ENCODE peak calls at places on chromosome 1, in ten cellular contexts. C is head of caudate nucleus, X is ACHN, Q is fibroblast of lung, O is NCI-H524, D is pancreas, U is GM10248, W is HFFc6, Z is T follicular helper cell, J is Right ventricle myocardium superior. F is an unnamed sample.
A peak's percentile ranks its signal among the peaks of the same experiment; 100 is the strongest.

GRCh38 chr1:178052650-178053461 is 41.0 kb upstream of the RASAL2 start:
- DNase-seq in C (no peak), J (no peak), X (peak; percentile 63), Z (no peak), O (no peak), W (no peak), D (no peak), U (no peak), Q (peak; percentile 67), F (no peak)

GRCh38 chr1:67590329-67590728 is 94.7 kb upstream of the GADD45A start:
- DNase-seq in Q (peak; percentile 37), Z (no peak), J (no peak), D (no peak), O (no peak), W (peak; percentile 39), U (no peak), C (no peak), X (no peak), F (no peak)

GRCh38 chr1:204834752-204835151 is 35.9 kb upstream of the NFASC start:
- DNase-seq in U (no peak), X (no peak), J (no peak), D (no peak), Q (no peak), C (no peak), O (peak; percentile 26), Z (no peak), W (no peak), F (no peak)

GRCh38 chr1:198122693-198123092 is 34.1 kb upstream of the NEK7 start:
- DNase-seq in D (no peak), C (no peak), X (no peak), J (no peak), Q (peak; percentile 72), U (no peak), W (no peak), O (no peak), Z (no peak), F (no peak)

GRCh38 chr1:210143465-210144062 is 89.0 kb upstream of the SERTAD4 start:
- DNase-seq in U (peak; percentile 34), C (peak; percentile 87), Q (peak; percentile 63), W (peak; percentile 63), X (peak; percentile 84), O (peak; percentile 68), D (peak; percentile 31), J (peak; percentile 85), Z (no peak), F (no peak)

GRCh38 chr1:167122568-167122967 is 28.7 kb downstream of the STYXL2 start:
- DNase-seq in W (no peak), X (no peak), J (no peak), O (no peak), C (no peak), U (no peak), Z (no peak), Q (no peak), D (no peak), F (no peak)

GRCh38 chr1:155996166-155996565 is 17.8 kb upstream of the ARHGEF2 start:
- DNase-seq in Q (no peak), Z (no peak), C (no peak), X (no peak), U (no peak), O (no peak), J (no peak), D (no peak), W (no peak), F (no peak)

GRCh38 chr1:11441211-11441952 is 37.6 kb upstream of the DISP3 start:
- DNase-seq in U (no peak), W (no peak), J (no peak), Z (no peak), D (no peak), Q (no peak), X (no peak), C (peak; percentile 34), O (no peak), F (no peak)

GRCh38 chr1:147847831-147848230 is 54.8 kb upstream of the GJA8 start:
- DNase-seq in Z (no peak), Q (no peak), W (no peak), O (no peak), J (no peak), D (no peak), U (no peak), X (no peak), C (no peak), F (no peak)

GRCh38 chr1:61641578-61642336 is 83.2 kb downstream of the TM2D1 start:
- DNase-seq in U (peak; percentile 74), O (peak; percentile 67), J (peak; percentile 88), C (peak; percentile 88), Q (peak; percentile 49), D (peak; percentile 38), X (peak; percentile 51), Z (peak; percentile 29), W (no peak), F (peak; percentile 27)

GRCh38 chr1:4120557-4121292 is 220.7 kb upstream of the C1orf174 start:
- DNase-seq in X (no peak), W (no peak), U (no peak), J (no peak), D (no peak), Q (no peak), C (no peak), O (no peak), Z (no peak), F (no peak)

GRCh38 chr1:160315359-160315758 is 27.7 kb downstream of the COPA start:
- DNase-seq in X (no peak), Q (no peak), Z (no peak), W (no peak), U (no peak), J (no peak), D (no peak), O (no peak), C (no peak), F (no peak)

GRCh38 chr1:13828454-13829151 is 128.6 kb downstream of the PRDM2 start:
- DNase-seq in W (no peak), X (peak; percentile 15), Q (no peak), U (peak; percentile 77), J (no peak), O (peak; percentile 12), Z (no peak), D (peak; percentile 23), C (peak; percentile 62), F (no peak)

GRCh38 chr1:210558302-210558701 is 229.6 kb downstream of the HHAT start:
- DNase-seq in Q (peak; percentile 51), Z (no peak), J (peak; percentile 82), O (peak; percentile 18), X (no peak), D (peak; percentile 27), W (no peak), C (no peak), U (no peak), F (no peak)

GRCh38 chr1:42692941-42693340 is 10.7 kb downstream of the YBX1 start:
- DNase-seq in O (no peak), J (no peak), Z (no peak), U (no peak), W (no peak), D (no peak), Q (no peak), C (no peak), X (no peak), F (no peak)

GRCh38 chr1:225835752-225836151 is 25.8 kb downstream of the EPHX1 start:
- DNase-seq in U (no peak), X (no peak), W (no peak), Z (no peak), D (peak; percentile 70), O (no peak), C (no peak), Q (peak; percentile 22), J (peak; percentile 89), F (no peak)

GRCh38 chr1:221718391-221719277 is 23.3 kb downstream of the DUSP10 start:
- DNase-seq in W (peak; percentile 93), D (no peak), X (no peak), Z (no peak), J (no peak), U (no peak), O (peak; percentile 35), C (no peak), Q (peak; percentile 95), F (no peak)

GRCh38 chr1:17046043-17046657 is 7.7 kb downstream of the SDHB start:
- DNase-seq in O (peak; percentile 67), J (no peak), Z (no peak), W (peak; percentile 73), D (no peak), X (peak; percentile 59), Q (peak; percentile 64), C (no peak), U (peak; percentile 49), F (no peak)

GRCh38 chr1:29636936-29637335 is 400.6 kb downstream of the PTPRU start:
- DNase-seq in J (no peak), D (no peak), X (no peak), W (no peak), Z (no peak), Q (peak; percentile 15), U (no peak), O (no peak), C (no peak), F (no peak)

GRCh38 chr1:172733815-172734214 is 74.9 kb downstream of the FASLG start:
- DNase-seq in U (no peak), W (no peak), D (no peak), J (no peak), C (no peak), O (no peak), Z (no peak), X (no peak), Q (no peak), F (no peak)

GRCh38 chr1:248155927-248156326 is 11.0 kb downstream of the OR2M5 start:
- DNase-seq in C (no peak), U (no peak), D (no peak), Z (no peak), Q (no peak), O (peak; percentile 2), X (no peak), J (no peak), W (no peak), F (no peak)

GRCh38 chr1:80678438-80678837 is 1122.3 kb upstream of the ADGRL2 start:
- DNase-seq in O (no peak), Z (no peak), U (no peak), D (no peak), Q (no peak), J (no peak), C (no peak), X (no peak), W (no peak), F (no peak)

GRCh38 chr1:70220015-70220414 is 1.2 kb upstream of the SRSF11 start:
- DNase-seq in Z (no peak), J (no peak), D (no peak), C (no peak), W (no peak), U (no peak), X (no peak), O (no peak), Q (no peak), F (no peak)

GRCh38 chr1:168469690-168470089 is 74.1 kb downstream of the XCL2 start:
- DNase-seq in J (peak; percentile 84), D (peak; percentile 15), Z (no peak), X (no peak), C (no peak), Q (peak; percentile 94), O (peak; percentile 45), W (peak; percentile 93), U (no peak), F (no peak)

GRCh38 chr1:11342677-11343076 is 69.7 kb downstream of the UBIAD1 start:
- DNase-seq in C (no peak), U (no peak), Z (no peak), O (peak; percentile 97), X (no peak), D (no peak), J (no peak), W (no peak), Q (no peak), F (no peak)